ENCODE peak calls at places on chromosomes 12 and 14, in four cellular contexts. H, Z, W and N are unnamed samples.

GRCh38 chr12:99619389-99620158 is 28.0 kb upstream of the GARIN6 start:
- DNase-seq in Z (peak), H (peak), W (peak), N (peak)

GRCh38 chr12:54232790-54233189 is 44.0 kb upstream of the SMUG1 start:
- DNase-seq in H (no peak), W (no peak), Z (no peak), N (no peak)

GRCh38 chr14:102221026-102221425 is 81.3 kb downstream of the WDR20 start:
- DNase-seq in Z (no peak), H (no peak), W (no peak), N (no peak)

GRCh38 chr14:74638066-74638465 is 26.0 kb upstream of the LTBP2 start:
- DNase-seq in H (no peak), W (peak), Z (no peak), N (no peak)

GRCh38 chr12:71415336-71416231 is 24.0 kb upstream of the LGR5 start:
- DNase-seq in Z (peak), W (peak), H (peak), N (peak)

GRCh38 chr14:99513946-99514551 is 32.8 kb downstream of the CCNK start:
- DNase-seq in H (no peak), Z (no peak), W (peak), N (no peak)

GRCh38 chr14:29220077-29220476 is 453.5 kb downstream of the FOXG1 start:
- DNase-seq in Z (no peak), W (no peak), H (no peak), N (no peak)

GRCh38 chr12:33706927-33707326 is 267.3 kb upstream of the SYT10 start:
- DNase-seq in Z (no peak), W (no peak), H (no peak), N (no peak)

GRCh38 chr14:34662558-34663088 is 32.7 kb upstream of the SNX6 start:
- DNase-seq in Z (no peak), H (no peak), W (no peak), N (no peak)

GRCh38 chr14:53151867-53152626 is 1.1 kb downstream of the DDHD1 start:
- DNase-seq in H (peak), W (peak), Z (peak), N (peak)

GRCh38 chr12:106894774-106895173 is 60.9 kb upstream of the TMEM263 start:
- DNase-seq in H (no peak), W (no peak), Z (no peak), N (no peak)

GRCh38 chr12:121872546-121873223 is 14.0 kb upstream of the HPD start:
- DNase-seq in H (no peak), W (peak), Z (no peak), N (no peak)

GRCh38 chr12:20366776-20367409 is 1.4 kb upstream of the PDE3A start:
- DNase-seq in H (no peak), W (peak), Z (no peak), N (no peak)

GRCh38 chr12:78559441-78559840 is 305.1 kb upstream of the SYT1 start:
- DNase-seq in W (no peak), Z (no peak), H (no peak), N (no peak)

GRCh38 chr12:83465632-83466031 is 778.9 kb downstream of the TMTC2 start:
- DNase-seq in Z (no peak), H (no peak), W (no peak), N (no peak)

GRCh38 chr14:62144863-62145262 is 382.6 kb downstream of the SNAPC1 start:
- DNase-seq in H (no peak), Z (no peak), W (no peak), N (no peak)
- TF ChIP-seq ELF1 in H (no peak), Z (no peak), W (no peak), N (no peak)

GRCh38 chr12:67650528-67651379 is 2.2 kb downstream of the DYRK2 start:
- DNase-seq in W (no peak), H (no peak), Z (no peak), N (no peak)
- H2AFZ ChIP-seq in W (no peak), H (no peak), Z (no peak), N (no peak)

GRCh38 chr12:57141249-57141648 is 6.2 kb downstream of the LRP1-AS start:
- DNase-seq in H (no peak), Z (no peak), W (no peak), N (no peak)

GRCh38 chr12:57142121-57142520 is 5.3 kb downstream of the LRP1-AS start:
- DNase-seq in W (no peak), Z (peak), H (no peak), N (no peak)

GRCh38 chr12:57138526-57139272 is 8.7 kb downstream of the LRP1-AS start:
- DNase-seq in H (peak), W (peak), Z (peak), N (no peak)

GRCh38 chr12:57142727-57143126 is 4.7 kb downstream of the LRP1-AS start:
- DNase-seq in W (no peak), Z (no peak), H (no peak), N (no peak)

GRCh38 chr12:57139796-57140649 is 7.4 kb downstream of the LRP1-AS start:
- DNase-seq in Z (no peak), H (no peak), W (no peak), N (no peak)
- TF ChIP-seq ELF1 in Z (no peak), H (no peak), W (no peak), N (no peak)

GRCh38 chr12:4134833-4135597 is 138.5 kb upstream of the CCND2 start:
- DNase-seq in W (no peak), H (no peak), Z (no peak), N (no peak)
- H2AFZ ChIP-seq in W (no peak), H (no peak), Z (no peak), N (no peak)

GRCh38 chr12:125983094-125983783 is 918.0 kb downstream of the AACS start:
- DNase-seq in Z (peak), W (peak), H (peak), N (no peak)
- TF ChIP-seq ELF1 in Z (no peak), W (no peak), H (no peak), N (no peak)